ENCODE peak calls at places on chromosomes 1 and 21, in five cellular contexts. R, A, T, W and G are unnamed samples.

GRCh38 chr1:150550222-150551048 is 1.2 kb downstream of the ADAMTSL4 start:
- DNase-seq in R (peak; percentile 5), A (peak; percentile 80), T (peak; percentile 46), W (no peak), G (peak; percentile 90)

GRCh38 chr21:29181799-29182470 is 51.5 kb downstream of the MAP3K7CL start:
- DNase-seq in R (peak; percentile 30), A (peak; percentile 77), T (peak; percentile 91), W (peak; percentile 95), G (peak; percentile 48)

GRCh38 chr1:226679853-226680516 is 59.1 kb downstream of the ITPKB start:
- DNase-seq in R (no peak), A (peak; percentile 75), T (peak; percentile 68), W (peak; percentile 62), G (peak; percentile 87)

GRCh38 chr1:51792864-51793263 is 85.7 kb downstream of the NRDC start:
- DNase-seq in R (peak; percentile 82), A (no peak), T (peak; percentile 84), W (peak; percentile 88), G (no peak)

GRCh38 chr1:29424266-29424665 is 187.9 kb downstream of the PTPRU start:
- DNase-seq in R (no peak), A (no peak), T (no peak), W (no peak), G (no peak)

GRCh38 chr1:208047975-208048374 is 137.1 kb upstream of the CD34 start:
- DNase-seq in R (no peak), A (no peak), T (peak; percentile 28), W (no peak), G (peak; percentile 69)

GRCh38 chr1:175373786-175374623 is 181.4 kb upstream of the KIAA0040 start:
- DNase-seq in R (peak; percentile 36), A (peak; percentile 34), T (peak; percentile 30), W (no peak), G (no peak)

GRCh38 chr21:25903599-25903998 is 168.8 kb downstream of the GABPA start:
- DNase-seq in R (no peak), A (peak; percentile 27), T (no peak), W (no peak), G (no peak)

GRCh38 chr21:32712043-32712442 is 15.8 kb downstream of the SYNJ1 start:
- DNase-seq in R (peak; percentile 90), A (no peak), T (no peak), W (no peak), G (no peak)

GRCh38 chr1:15799004-15799867 is 8.2 kb downstream of the UQCRHL start:
- DNase-seq in R (no peak), A (peak; percentile 96), T (peak; percentile 98), W (peak; percentile 96), G (peak; percentile 83)

GRCh38 chr1:42944207-42944928 is 14.3 kb downstream of the SLC2A1 start:
- DNase-seq in R (no peak), A (peak; percentile 85), T (no peak), W (no peak), G (peak; percentile 48)

GRCh38 chr1:25513666-25514065 is 29.7 kb upstream of the LDLRAP1 start:
- DNase-seq in R (no peak), A (no peak), T (no peak), W (no peak), G (no peak)

GRCh38 chr1:243946253-243946652 is 96.2 kb upstream of the AKT3 start:
- DNase-seq in R (no peak), A (no peak), T (no peak), W (no peak), G (no peak)
- H3K4me3 ChIP-seq in R (no peak overlapping the region), A (no peak overlapping the region), T (no peak overlapping the region), W (no peak overlapping the region), G (no peak overlapping the region)

GRCh38 chr21:45362748-45363145 is 42.2 kb upstream of the COL18A1 start:
- DNase-seq in R (no peak), A (no peak), T (no peak), W (no peak), G (peak; percentile 11)
- H3K27ac ChIP-seq in R (no peak overlapping the region), A (no peak overlapping the region), T (no peak overlapping the region), W (peak overlapping the region; percentile 95), G (no peak overlapping the region)

GRCh38 chr1:201828451-201828819 is 522 bp upstream of the IPO9 start:
- DNase-seq in R (no peak), A (peak; percentile 36), T (peak; percentile 58), W (peak; percentile 35), G (no peak)
- H3K4me3 ChIP-seq in R (peak overlapping the region; percentile 18), A (no peak overlapping the region), T (peak overlapping the region; percentile 99), W (no peak overlapping the region), G (no peak overlapping the region)

GRCh38 chr21:41778974-41779600 is 12.2 kb upstream of the RIPK4 start:
- DNase-seq in R (no peak), A (peak; percentile 40), T (no peak), W (no peak), G (no peak)

GRCh38 chr21:41780337-41781046 is 13.6 kb upstream of the RIPK4 start:
- DNase-seq in R (no peak), A (no peak), T (no peak), W (no peak), G (no peak)

GRCh38 chr21:41783476-41784150 is 16.8 kb upstream of the RIPK4 start:
- DNase-seq in R (no peak), A (peak; percentile 100), T (peak; percentile 23), W (no peak), G (no peak)

GRCh38 chr21:41779659-41780058 is 12.8 kb upstream of the RIPK4 start:
- DNase-seq in R (no peak), A (peak; percentile 10), T (no peak), W (no peak), G (no peak)

DNA sequence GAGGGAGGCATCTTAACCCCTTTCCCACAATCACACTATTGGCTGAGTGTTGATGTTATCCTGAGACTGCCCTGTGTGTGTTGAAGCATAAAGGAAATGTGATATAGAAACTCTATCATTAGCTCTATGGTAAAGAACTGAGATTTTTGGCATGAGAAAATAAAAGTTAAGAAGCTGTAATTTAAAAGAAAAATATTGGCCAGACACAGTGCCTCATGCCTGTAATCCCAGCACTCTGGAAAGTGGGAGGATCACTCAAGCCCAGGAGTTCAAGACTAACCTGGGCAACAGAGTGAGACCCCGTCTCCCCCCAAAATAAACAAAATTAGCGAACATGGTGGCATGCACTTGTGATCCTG is 14.2 kb upstream of the RIPK4 start:
- DNase-seq in R (no peak), A (no peak), T (no peak), W (no peak), G (no peak)
- H3K27ac ChIP-seq in R (no peak overlapping the region), A (no peak overlapping the region), T (no peak overlapping the region), W (no peak overlapping the region), G (no peak overlapping the region)